ENCODE peak calls at places on chromosome X, in six cellular contexts. M is bronchial epithelial cell, W is GM19239, H is D341Med, V is ELR, R is T-cell. Q is an unnamed sample.

GRCh38 chrX:110146521-110146920 is 143.6 kb downstream of the TMEM164 start:
- DNase-seq in M (peak; percentile 40), W (peak; percentile 13), H (peak; percentile 50), V (peak; percentile 67), R (peak; percentile 10), Q (peak; percentile 72)

GRCh38 chrX:47562615-47563243 is 1.7 kb downstream of the ARAF start:
- DNase-seq in M (no peak), W (no peak), H (no peak), V (peak; percentile 47), R (peak; percentile 25), Q (peak; percentile 36)

GRCh38 chrX:44843318-44843702 is 511 bp upstream of the DUSP21 start:
- DNase-seq in M (peak; percentile 77), W (no peak), H (no peak), V (peak; percentile 43), R (no peak), Q (peak; percentile 80)

GRCh38 chrX:113920661-113921060 is 663.2 kb upstream of the HTR2C start:
- DNase-seq in M (no peak), W (no peak), H (no peak), V (no peak), R (no peak), Q (no peak)

GRCh38 chrX:150200820-150201287 is 162.3 kb upstream of the MAMLD1 start:
- DNase-seq in M (peak; percentile 96), W (peak; percentile 20), H (no peak), V (peak; percentile 98), R (no peak), Q (peak; percentile 98)

GRCh38 chrX:28920554-28920953 is 333.3 kb downstream of the IL1RAPL1 start:
- DNase-seq in M (no peak), W (no peak), H (no peak), V (no peak), R (no peak), Q (peak; percentile 30)

GRCh38 chrX:130084651-130085237 is 25.6 kb downstream of the ELF4 start:
- DNase-seq in M (no peak), W (no peak), H (no peak), V (no peak), R (no peak), Q (no peak)

GRCh38 chrX:55488559-55489314 is 911 bp downstream of the USP51 start:
- DNase-seq in M (peak; percentile 10), W (peak; percentile 23), H (peak; percentile 75), V (peak; percentile 46), R (peak; percentile 63), Q (peak; percentile 31)

GRCh38 chrX:119406739-119407138 is 7.6 kb downstream of the SLC25A43 start:
- DNase-seq in M (peak; percentile 24), W (no peak), H (no peak), V (peak; percentile 47), R (no peak), Q (peak; percentile 30)

GRCh38 chrX:46912673-46913491 is 661 bp downstream of the JADE3 start:
- DNase-seq in M (no peak), W (peak; percentile 53), H (peak; percentile 77), V (peak; percentile 64), R (no peak), Q (peak; percentile 45)

GRCh38 chrX:19683817-19684216 is 168.5 kb upstream of the MAP3K15 start:
- DNase-seq in M (no peak), W (no peak), H (no peak), V (no peak), R (no peak), Q (no peak)

GRCh38 chrX:19566359-19567141 is 51.2 kb upstream of the MAP3K15 start:
- DNase-seq in M (no peak), W (no peak), H (no peak), V (peak; percentile 48), R (no peak), Q (no peak)

GRCh38 chrX:46587158-46587557 is 13.6 kb downstream of the CHST7 start:
- DNase-seq in M (peak; percentile 79), W (no peak), H (no peak), V (peak; percentile 76), R (no peak), Q (no peak)

GRCh38 chrX:129777218-129777768 is 2.5 kb upstream of the SASH3 start:
- DNase-seq in M (peak; percentile 10), W (no peak), H (no peak), V (no peak), R (peak; percentile 71), Q (peak; percentile 61)

GRCh38 chrX:13487731-13488505 is 81.5 kb upstream of the EGFL6 start:
- DNase-seq in M (peak; percentile 90), W (peak; percentile 21), H (peak; percentile 48), V (peak; percentile 78), R (peak; percentile 24), Q (peak; percentile 94)

GRCh38 chrX:41655631-41656030 is 33.1 kb upstream of the GPR34 start:
- DNase-seq in M (peak; percentile 60), W (no peak), H (no peak), V (peak; percentile 65), R (no peak), Q (peak; percentile 88)

GRCh38 chrX:65688403-65688881 is 21.0 kb downstream of the MSN start:
- DNase-seq in M (peak; percentile 70), W (peak; percentile 31), H (no peak), V (peak; percentile 66), R (no peak), Q (no peak)

GRCh38 chrX:145716226-145716625 is 101.4 kb upstream of the SLITRK2 start:
- DNase-seq in M (no peak), W (no peak), H (no peak), V (no peak), R (no peak), Q (no peak)

GRCh38 chrX:23896983-23897382 is 10.8 kb downstream of the APOO start:
- DNase-seq in M (no peak), W (no peak), H (no peak), V (no peak), R (no peak), Q (peak; percentile 34)

GRCh38 chrX:39309721-39310152 is 508.5 kb downstream of the MID1IP1 start:
- DNase-seq in M (no peak), W (no peak), H (no peak), V (no peak), R (peak; percentile 44), Q (no peak)

GRCh38 chrX:114842181-114842580 is 175.2 kb downstream of the IL13RA2 start:
- DNase-seq in M (no peak), W (no peak), H (no peak), V (no peak), R (no peak), Q (peak; percentile 27)

GRCh38 chrX:11193035-11193469 is 81.9 kb downstream of the HCCS start:
- DNase-seq in M (peak; percentile 81), W (no peak), H (no peak), V (peak; percentile 37), R (no peak), Q (peak; percentile 53)

GRCh38 chrX:8841911-8842310 is 40.7 kb upstream of the FAM9A start:
- DNase-seq in M (no peak), W (no peak), H (no peak), V (peak; percentile 32), R (no peak), Q (no peak)

GRCh38 chrX:109352121-109352556 is 129.7 kb downstream of the GUCY2F start:
- DNase-seq in M (no peak), W (no peak), H (no peak), V (no peak), R (no peak), Q (no peak)

GRCh38 chrX:10156199-10157031 is at the start of gene CLCN4:
- DNase-seq in M (no peak), W (no peak), H (no peak), V (no peak), R (no peak), Q (peak; percentile 74)

GRCh38 chrX:71214604-71215334 is 8.3 kb upstream of the GJB1 start:
- DNase-seq in M (no peak), W (no peak), H (no peak), V (no peak), R (no peak), Q (no peak)

GRCh38 chrX:37745354-37745753 is 34.5 kb upstream of the CYBB start:
- DNase-seq in M (peak; percentile 45), W (no peak), H (peak; percentile 63), V (peak; percentile 60), R (peak; percentile 76), Q (peak; percentile 84)

GRCh38 chrX:2583194-2584162 is 82.7 kb upstream of the DHRSX start:
- DNase-seq in M (no peak), W (no peak), H (peak; percentile 57), V (no peak), R (no peak), Q (no peak)

GRCh38 chrX:50613846-50614245 is 143.2 kb upstream of the DGKK start:
- DNase-seq in M (peak; percentile 69), W (no peak), H (no peak), V (no peak), R (no peak), Q (no peak)